ENCODE peak calls at places on chromosomes 3 and 15, in six cellular contexts. M is Right ventricle myocardium inferior, D is C1 segment of cervical spinal cord, G is fibroblast of the conjunctiva, U is NCI-H1417 treated with DMSO at 0.1 percent for 48 hours, J is NCI-H460. X is an unnamed sample.

GRCh38 chr3:34895841-34896240 is 743.5 kb upstream of the ARPP21 start:
- DNase-seq in M (no peak), D (no peak), G (no peak), U (no peak), J (no peak), X (no peak)

GRCh38 chr3:185115371-185115770 is 37.5 kb downstream of the C3orf70 start:
- DNase-seq in M (no peak), D (no peak), G (no peak), U (no peak), J (no peak), X (no peak)

GRCh38 chr3:129360705-129361460 is 67.6 kb downstream of the EFCAB12 start:
- DNase-seq in M (peak), D (no peak), G (no peak), U (no peak), J (no peak), X (no peak)

GRCh38 chr3:100988080-100988479 is 5.1 kb downstream of the ABI3BP start:
- DNase-seq in M (no peak), D (no peak), G (no peak), U (no peak), J (no peak), X (no peak)

GRCh38 chr3:173911446-173911845 is 513.9 kb downstream of the NLGN1 start:
- DNase-seq in M (no peak), D (peak), G (no peak), U (peak), J (no peak), X (no peak)

GRCh38 chr15:57784081-57784488 is 77.6 kb downstream of the POLR2M start:
- DNase-seq in M (no peak), D (no peak), G (peak), U (no peak), J (no peak), X (no peak)

GRCh38 chr3:122793568-122794416 is at the start of gene HSPBAP1:
- DNase-seq in M (peak), D (no peak), G (peak), U (no peak), J (peak), X (no peak)

GRCh38 chr3:65497846-65498245 is 540.9 kb downstream of the MAGI1 start:
- DNase-seq in M (no peak), D (peak), G (no peak), U (no peak), J (no peak), X (no peak)

GRCh38 chr3:4438296-4438695 is 28.8 kb downstream of the SUMF1 start:
- DNase-seq in M (no peak), D (no peak), G (no peak), U (no peak), J (no peak), X (no peak)

GRCh38 chr3:58177747-58178527 is 32.8 kb downstream of the DNASE1L3 start:
- DNase-seq in M (peak), D (peak), G (peak), U (no peak), J (peak), X (no peak)

GRCh38 chr3:123618768-123619484 is 34.1 kb upstream of the HACD2 start:
- DNase-seq in M (peak), D (peak), G (peak), U (no peak), J (no peak), X (no peak)

GRCh38 chr3:169245631-169246030 is 417.9 kb downstream of the MECOM start:
- DNase-seq in M (no peak), D (no peak), G (no peak), U (no peak), J (no peak), X (no peak)

GRCh38 chr3:108477511-108478147 is 32.8 kb downstream of the MYH15 start:
- DNase-seq in M (no peak), D (peak), G (peak), U (peak), J (peak), X (peak)

GRCh38 chr15:48671381-48672022 is 26.0 kb upstream of the FBN1 start:
- DNase-seq in M (peak), D (no peak), G (peak), U (no peak), J (no peak), X (no peak)

GRCh38 chr3:37308247-37308646 is 133.9 kb upstream of the LRRFIP2 start:
- DNase-seq in M (no peak), D (no peak), G (no peak), U (no peak), J (no peak), X (no peak)

GRCh38 chr3:189626286-189626685 is 4.9 kb upstream of the TP63 start:
- DNase-seq in M (no peak), D (no peak), G (no peak), U (no peak), J (no peak), X (no peak)

GRCh38 chr3:41338276-41338675 is 139.0 kb downstream of the CTNNB1 start:
- DNase-seq in M (no peak), D (no peak), G (no peak), U (no peak), J (no peak), X (no peak)

GRCh38 chr3:13352621-13353131 is 67.4 kb downstream of the NUP210 start:
- DNase-seq in M (no peak), D (no peak), G (no peak), U (no peak), J (no peak), X (no peak)

GRCh38 chr15:31349233-31350141 is 22.9 kb downstream of the KLF13 start:
- DNase-seq in M (peak), D (no peak), G (no peak), U (no peak), J (no peak), X (no peak)

GRCh38 chr3:38139652-38140051 is 1.2 kb downstream of the MYD88 start:
- DNase-seq in M (peak), D (no peak), G (no peak), U (no peak), J (no peak), X (no peak)

GRCh38 chr15:61081028-61081322 is 148.1 kb downstream of the RORA start:
- DNase-seq in M (no peak), D (no peak), G (no peak), U (no peak), J (no peak), X (no peak)

GRCh38 chr3:294096-294495 is 97.5 kb downstream of the CHL1 start:
- DNase-seq in M (no peak), D (no peak), G (no peak), U (no peak), J (no peak), X (no peak)

GRCh38 chr3:128845119-128845518 is 34.3 kb upstream of the ACAD9 start:
- DNase-seq in M (no peak), D (peak), G (no peak), U (no peak), J (no peak), X (no peak)

GRCh38 chr3:150497956-150498355 is 48.3 kb downstream of the SERP1 start:
- DNase-seq in M (no peak), D (no peak), G (no peak), U (no peak), J (no peak), X (no peak)

GRCh38 chr3:15750143-15750542 is 47.6 kb downstream of the ANKRD28 start:
- DNase-seq in M (no peak), D (no peak), G (peak), U (no peak), J (no peak), X (no peak)

GRCh38 chr3:13420051-13420816 is at the start of gene NUP210:
- DNase-seq in M (no peak), D (peak), G (no peak), U (no peak), J (no peak), X (no peak)

GRCh38 chr3:172397716-172398405 is 50.4 kb downstream of the GHSR start:
- DNase-seq in M (no peak), D (no peak), G (peak), U (no peak), J (no peak), X (no peak)

GRCh38 chr3:69250014-69250413 is 127.6 kb upstream of the LMOD3 start:
- DNase-seq in M (no peak), D (peak), G (peak), U (no peak), J (no peak), X (no peak)

GRCh38 chr3:142586803-142587406 is 8.4 kb upstream of the ATR start:
- DNase-seq in M (no peak), D (no peak), G (peak), U (no peak), J (peak), X (no peak)

GRCh38 chr3:196726788-196727675 is 12.6 kb upstream of the PAK2 start:
- DNase-seq in M (no peak), D (no peak), G (peak), U (no peak), J (no peak), X (no peak)

GRCh38 chr3:174125267-174125844 is 727.8 kb downstream of the NLGN1 start:
- DNase-seq in M (no peak), D (no peak), G (peak), U (peak), J (peak), X (no peak)

GRCh38 chr15:101022876-101023275 is 103.7 kb downstream of the LRRK1 start:
- DNase-seq in M (no peak), D (no peak), G (no peak), U (no peak), J (no peak), X (no peak)

GRCh38 chr15:69482686-69483256 is 30.2 kb downstream of the RPLP1 start:
- DNase-seq in M (no peak), D (no peak), G (no peak), U (no peak), J (no peak), X (no peak)

GRCh38 chr3:32246079-32246675 is 7.7 kb downstream of the CMTM8 start:
- DNase-seq in M (no peak), D (no peak), G (no peak), U (no peak), J (no peak), X (no peak)